ENCODE peak calls at places on chromosome 1, in ten cellular contexts. One of them, this sample, is unnamed.
A peak's percentile ranks its signal among the peaks of the same experiment; 100 is the strongest.

GRCh38 chr1:184299076-184299790 is 87.6 kb upstream of the C1orf21 start:
- DNase-seq in thoracic aorta: no peak
- DNase-seq in HFFc6: peak; percentile 92
- DNase-seq in kidney epithelial cell: peak; percentile 28
- DNase-seq in neural crest cell: no peak
- DNase-seq in lung: no peak
- DNase-seq in astrocyte: peak; percentile 93
- DNase-seq in left lung: no peak
- DNase-seq in progenitor cell of endocrine pancreas: no peak
- DNase-seq in psoas muscle: no peak
- DNase-seq in this sample: no peak

GRCh38 chr1:216416488-216416887 is 6.8 kb downstream of the USH2A start:
- DNase-seq in thoracic aorta: no peak
- DNase-seq in HFFc6: no peak
- DNase-seq in kidney epithelial cell: no peak
- DNase-seq in neural crest cell: no peak
- DNase-seq in lung: no peak
- DNase-seq in astrocyte: no peak
- DNase-seq in left lung: no peak
- DNase-seq in progenitor cell of endocrine pancreas: no peak
- DNase-seq in psoas muscle: no peak
- DNase-seq in this sample: no peak

GRCh38 chr1:116115476-116115875 is 4.3 kb downstream of the MAB21L3 start:
- DNase-seq in thoracic aorta: no peak
- DNase-seq in HFFc6: peak; percentile 91
- DNase-seq in kidney epithelial cell: peak; percentile 93
- DNase-seq in neural crest cell: no peak
- DNase-seq in lung: no peak
- DNase-seq in astrocyte: peak; percentile 79
- DNase-seq in left lung: no peak
- DNase-seq in progenitor cell of endocrine pancreas: no peak
- DNase-seq in psoas muscle: no peak
- DNase-seq in this sample: no peak

GRCh38 chr1:98387701-98388100 is 273.8 kb upstream of the SNX7 start:
- DNase-seq in thoracic aorta: no peak
- DNase-seq in HFFc6: no peak
- DNase-seq in kidney epithelial cell: no peak
- DNase-seq in neural crest cell: no peak
- DNase-seq in lung: no peak
- DNase-seq in astrocyte: peak; percentile 58
- DNase-seq in left lung: no peak
- DNase-seq in progenitor cell of endocrine pancreas: no peak
- DNase-seq in psoas muscle: no peak
- DNase-seq in this sample: no peak

GRCh38 chr1:112704908-112705627 is 1.9 kb downstream of the RHOC start:
- DNase-seq in thoracic aorta: peak; percentile 84
- DNase-seq in HFFc6: peak; percentile 95
- DNase-seq in kidney epithelial cell: peak; percentile 93
- DNase-seq in neural crest cell: peak; percentile 68
- DNase-seq in lung: peak; percentile 84
- DNase-seq in astrocyte: peak; percentile 93
- DNase-seq in left lung: peak; percentile 85
- DNase-seq in progenitor cell of endocrine pancreas: peak; percentile 57
- DNase-seq in psoas muscle: peak; percentile 89
- DNase-seq in this sample: peak; percentile 93

GRCh38 chr1:185483647-185484450 is 166.8 kb upstream of the IVNS1ABP start:
- DNase-seq in thoracic aorta: no peak
- DNase-seq in HFFc6: peak; percentile 91
- DNase-seq in kidney epithelial cell: peak; percentile 88
- DNase-seq in neural crest cell: no peak
- DNase-seq in lung: no peak
- DNase-seq in astrocyte: peak; percentile 89
- DNase-seq in left lung: no peak
- DNase-seq in progenitor cell of endocrine pancreas: no peak
- DNase-seq in psoas muscle: no peak
- DNase-seq in this sample: no peak

GRCh38 chr1:30058966-30059365 is 664.4 kb downstream of the MATN1 start:
- DNase-seq in thoracic aorta: no peak
- DNase-seq in HFFc6: peak; percentile 94
- DNase-seq in kidney epithelial cell: peak; percentile 94
- DNase-seq in neural crest cell: no peak
- DNase-seq in lung: no peak
- DNase-seq in astrocyte: peak; percentile 80
- DNase-seq in left lung: no peak
- DNase-seq in progenitor cell of endocrine pancreas: no peak
- DNase-seq in psoas muscle: no peak
- DNase-seq in this sample: no peak

GRCh38 chr1:218164930-218165686 is 120.0 kb upstream of the RRP15 start:
- DNase-seq in thoracic aorta: no peak
- DNase-seq in HFFc6: no peak
- DNase-seq in kidney epithelial cell: no peak
- DNase-seq in neural crest cell: peak; percentile 35
- DNase-seq in lung: no peak
- DNase-seq in astrocyte: peak; percentile 2
- DNase-seq in left lung: peak; percentile 63
- DNase-seq in progenitor cell of endocrine pancreas: peak; percentile 30
- DNase-seq in psoas muscle: peak; percentile 55
- DNase-seq in this sample: no peak

GRCh38 chr1:11364170-11364569 is 91.2 kb downstream of the UBIAD1 start:
- DNase-seq in thoracic aorta: no peak
- DNase-seq in HFFc6: no peak
- DNase-seq in kidney epithelial cell: no peak
- DNase-seq in neural crest cell: no peak
- DNase-seq in lung: no peak
- DNase-seq in astrocyte: no peak
- DNase-seq in left lung: no peak
- DNase-seq in progenitor cell of endocrine pancreas: no peak
- DNase-seq in psoas muscle: peak; percentile 67
- DNase-seq in this sample: no peak

GRCh38 chr1:3515774-3516480 is 61.5 kb downstream of the ARHGEF16 start:
- DNase-seq in thoracic aorta: no peak
- DNase-seq in HFFc6: no peak
- DNase-seq in kidney epithelial cell: no peak
- DNase-seq in neural crest cell: no peak
- DNase-seq in lung: no peak
- DNase-seq in astrocyte: peak; percentile 53
- DNase-seq in left lung: no peak
- DNase-seq in progenitor cell of endocrine pancreas: no peak
- DNase-seq in psoas muscle: no peak
- DNase-seq in this sample: peak; percentile 93

GRCh38 chr1:93579891-93580290 is 101.7 kb downstream of the BCAR3 start:
- DNase-seq in thoracic aorta: no peak
- DNase-seq in HFFc6: peak; percentile 86
- DNase-seq in kidney epithelial cell: no peak
- DNase-seq in neural crest cell: no peak
- DNase-seq in lung: no peak
- DNase-seq in astrocyte: peak; percentile 88
- DNase-seq in left lung: no peak
- DNase-seq in progenitor cell of endocrine pancreas: no peak
- DNase-seq in psoas muscle: peak; percentile 62
- DNase-seq in this sample: no peak

GRCh38 chr1:86487805-86488141 is 19.0 kb downstream of the CLCA1 start:
- DNase-seq in thoracic aorta: no peak
- DNase-seq in HFFc6: no peak
- DNase-seq in kidney epithelial cell: no peak
- DNase-seq in neural crest cell: no peak
- DNase-seq in lung: no peak
- DNase-seq in astrocyte: no peak
- DNase-seq in left lung: no peak
- DNase-seq in progenitor cell of endocrine pancreas: no peak
- DNase-seq in psoas muscle: peak; percentile 55
- DNase-seq in this sample: no peak

GRCh38 chr1:220371324-220371723 is 99.1 kb upstream of the RAB3GAP2 start:
- DNase-seq in thoracic aorta: no peak
- DNase-seq in HFFc6: no peak
- DNase-seq in kidney epithelial cell: no peak
- DNase-seq in neural crest cell: no peak
- DNase-seq in lung: no peak
- DNase-seq in astrocyte: no peak
- DNase-seq in left lung: no peak
- DNase-seq in progenitor cell of endocrine pancreas: no peak
- DNase-seq in psoas muscle: no peak
- DNase-seq in this sample: no peak

GRCh38 chr1:25877155-25877554 is 1.6 kb upstream of the PAQR7 start:
- DNase-seq in thoracic aorta: no peak
- DNase-seq in HFFc6: no peak
- DNase-seq in kidney epithelial cell: no peak
- DNase-seq in neural crest cell: no peak
- DNase-seq in lung: no peak
- DNase-seq in astrocyte: no peak
- DNase-seq in left lung: no peak
- DNase-seq in progenitor cell of endocrine pancreas: no peak
- DNase-seq in psoas muscle: peak; percentile 4
- DNase-seq in this sample: no peak

GRCh38 chr1:168086438-168086837 is 50.3 kb downstream of the GPR161 start:
- DNase-seq in thoracic aorta: no peak
- DNase-seq in HFFc6: no peak
- DNase-seq in kidney epithelial cell: no peak
- DNase-seq in neural crest cell: no peak
- DNase-seq in lung: no peak
- DNase-seq in astrocyte: no peak
- DNase-seq in left lung: no peak
- DNase-seq in progenitor cell of endocrine pancreas: no peak
- DNase-seq in psoas muscle: no peak
- DNase-seq in this sample: peak; percentile 32
- TF ChIP-seq CTCF in thoracic aorta: no peak
- TF ChIP-seq CTCF in HFFc6: no peak
- TF ChIP-seq CTCF in kidney epithelial cell: no peak
- TF ChIP-seq CTCF in neural crest cell: no peak
- TF ChIP-seq CTCF in lung: no peak
- TF ChIP-seq CTCF in astrocyte: no peak
- TF ChIP-seq CTCF in left lung: no peak
- TF ChIP-seq CTCF in progenitor cell of endocrine pancreas: no peak
- TF ChIP-seq CTCF in psoas muscle: no peak
- TF ChIP-seq CTCF in this sample: no peak

GRCh38 chr1:209989525-209989924 is 51.5 kb downstream of the SYT14 start:
- DNase-seq in thoracic aorta: no peak
- DNase-seq in HFFc6: peak; percentile 5
- DNase-seq in kidney epithelial cell: no peak
- DNase-seq in neural crest cell: no peak
- DNase-seq in lung: no peak
- DNase-seq in astrocyte: peak; percentile 12
- DNase-seq in left lung: no peak
- DNase-seq in progenitor cell of endocrine pancreas: no peak
- DNase-seq in psoas muscle: no peak
- DNase-seq in this sample: no peak
- TF ChIP-seq CTCF in thoracic aorta: no peak
- TF ChIP-seq CTCF in HFFc6: peak; percentile 77
- TF ChIP-seq CTCF in kidney epithelial cell: no peak
- TF ChIP-seq CTCF in neural crest cell: peak; percentile 65
- TF ChIP-seq CTCF in lung: no peak
- TF ChIP-seq CTCF in astrocyte: peak; percentile 12
- TF ChIP-seq CTCF in left lung: peak; percentile 28
- TF ChIP-seq CTCF in progenitor cell of endocrine pancreas: peak; percentile 42
- TF ChIP-seq CTCF in psoas muscle: peak; percentile 32
- TF ChIP-seq CTCF in this sample: peak; percentile 51

GRCh38 chr1:232172556-232172955 is 457.4 kb downstream of the SIPA1L2 start:
- DNase-seq in thoracic aorta: no peak
- DNase-seq in HFFc6: no peak
- DNase-seq in kidney epithelial cell: no peak
- DNase-seq in neural crest cell: no peak
- DNase-seq in lung: no peak
- DNase-seq in astrocyte: no peak
- DNase-seq in left lung: no peak
- DNase-seq in progenitor cell of endocrine pancreas: no peak
- DNase-seq in psoas muscle: no peak
- DNase-seq in this sample: no peak

GRCh38 chr1:232169436-232169835 is 460.5 kb downstream of the SIPA1L2 start:
- DNase-seq in thoracic aorta: no peak
- DNase-seq in HFFc6: no peak
- DNase-seq in kidney epithelial cell: no peak
- DNase-seq in neural crest cell: no peak
- DNase-seq in lung: no peak
- DNase-seq in astrocyte: no peak
- DNase-seq in left lung: no peak
- DNase-seq in progenitor cell of endocrine pancreas: no peak
- DNase-seq in psoas muscle: no peak
- DNase-seq in this sample: no peak

GRCh38 chr1:232168513-232168912 is 461.4 kb downstream of the SIPA1L2 start:
- DNase-seq in thoracic aorta: no peak
- DNase-seq in HFFc6: no peak
- DNase-seq in kidney epithelial cell: no peak
- DNase-seq in neural crest cell: no peak
- DNase-seq in lung: no peak
- DNase-seq in astrocyte: no peak
- DNase-seq in left lung: no peak
- DNase-seq in progenitor cell of endocrine pancreas: no peak
- DNase-seq in psoas muscle: no peak
- DNase-seq in this sample: no peak

GRCh38 chr1:232174306-232174705 is 455.6 kb downstream of the SIPA1L2 start:
- DNase-seq in thoracic aorta: no peak
- DNase-seq in HFFc6: no peak
- DNase-seq in kidney epithelial cell: no peak
- DNase-seq in neural crest cell: no peak
- DNase-seq in lung: no peak
- DNase-seq in astrocyte: no peak
- DNase-seq in left lung: no peak
- DNase-seq in progenitor cell of endocrine pancreas: no peak
- DNase-seq in psoas muscle: no peak
- DNase-seq in this sample: no peak

DNA sequence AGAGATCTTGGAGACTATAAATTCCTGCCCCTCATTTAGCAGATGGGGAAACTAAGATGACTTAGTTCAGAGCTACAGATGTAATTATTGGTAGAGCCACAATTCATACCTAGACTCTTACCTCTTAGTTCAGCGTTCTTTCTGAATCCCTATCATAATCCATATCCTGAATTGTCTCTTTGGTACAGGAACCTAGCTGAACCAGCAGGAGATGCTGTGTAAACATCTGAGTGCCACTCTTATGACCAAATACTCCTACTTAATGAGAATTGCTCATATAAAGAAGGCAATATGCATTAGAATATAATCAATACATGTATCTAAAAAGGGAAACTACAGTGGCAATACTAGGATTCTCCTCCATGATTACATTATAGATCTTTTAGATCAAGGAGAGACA is 459.0 kb downstream of the SIPA1L2 start:
- DNase-seq in thoracic aorta: no peak
- DNase-seq in HFFc6: no peak
- DNase-seq in kidney epithelial cell: no peak
- DNase-seq in neural crest cell: no peak
- DNase-seq in lung: no peak
- DNase-seq in astrocyte: no peak
- DNase-seq in left lung: no peak
- DNase-seq in progenitor cell of endocrine pancreas: no peak
- DNase-seq in psoas muscle: no peak
- DNase-seq in this sample: no peak
- TF ChIP-seq CTCF in thoracic aorta: no peak
- TF ChIP-seq CTCF in HFFc6: no peak
- TF ChIP-seq CTCF in kidney epithelial cell: no peak
- TF ChIP-seq CTCF in neural crest cell: no peak
- TF ChIP-seq CTCF in lung: no peak
- TF ChIP-seq CTCF in astrocyte: no peak
- TF ChIP-seq CTCF in left lung: no peak
- TF ChIP-seq CTCF in progenitor cell of endocrine pancreas: no peak
- TF ChIP-seq CTCF in psoas muscle: no peak
- TF ChIP-seq CTCF in this sample: peak; percentile 17

DNA sequence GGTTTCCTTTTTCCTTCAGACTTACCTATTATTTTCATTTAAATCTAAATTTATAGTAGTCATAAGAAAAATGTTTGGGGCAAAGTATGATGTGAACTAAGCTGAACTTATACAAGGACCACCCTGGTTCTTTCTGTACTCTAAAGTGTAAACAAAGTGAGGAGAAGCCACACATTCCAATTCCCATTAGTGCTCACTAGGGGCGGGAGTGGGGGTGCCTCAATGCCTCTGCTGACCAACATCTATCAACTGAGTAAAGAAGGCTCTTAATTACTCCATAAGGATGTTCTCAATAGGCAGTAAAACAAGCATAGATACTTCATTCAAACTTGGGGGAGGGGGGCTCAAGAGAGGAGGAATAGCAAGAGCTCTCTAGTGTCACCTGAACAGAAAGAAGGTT is 151.7 kb downstream of the CDC42BPA start:
- DNase-seq in thoracic aorta: no peak
- DNase-seq in HFFc6: no peak
- DNase-seq in kidney epithelial cell: no peak
- DNase-seq in neural crest cell: no peak
- DNase-seq in lung: no peak
- DNase-seq in astrocyte: no peak
- DNase-seq in left lung: no peak
- DNase-seq in progenitor cell of endocrine pancreas: no peak
- DNase-seq in psoas muscle: no peak
- DNase-seq in this sample: no peak
- TF ChIP-seq CTCF in thoracic aorta: no peak
- TF ChIP-seq CTCF in HFFc6: no peak
- TF ChIP-seq CTCF in kidney epithelial cell: no peak
- TF ChIP-seq CTCF in neural crest cell: no peak
- TF ChIP-seq CTCF in lung: no peak
- TF ChIP-seq CTCF in astrocyte: no peak
- TF ChIP-seq CTCF in left lung: no peak
- TF ChIP-seq CTCF in progenitor cell of endocrine pancreas: no peak
- TF ChIP-seq CTCF in psoas muscle: no peak
- TF ChIP-seq CTCF in this sample: no peak